ENCODE peak calls at places on chromosomes 7 and 10, in four cellular contexts. B, F, C and R are unnamed samples.

GRCh38 chr10:11156480-11156879 is 138.8 kb downstream of the CELF2 start:
- DNase-seq in B (no peak), F (no peak), C (no peak), R (no peak)

GRCh38 chr10:14571866-14572507 is 202.7 kb downstream of the FAM107B start:
- DNase-seq in B (peak), F (no peak), C (peak), R (no peak)

GRCh38 chr10:44024351-44025116 is 360.4 kb downstream of the CXCL12 start:
- DNase-seq in B (no peak), F (no peak), C (no peak), R (no peak)

GRCh38 chr10:129800796-129801340 is 163.2 kb downstream of the EBF3 start:
- DNase-seq in B (no peak), F (no peak), C (no peak), R (no peak)

GRCh38 chr10:16521311-16522016 is at the start of gene C1QL3:
- DNase-seq in B (peak), F (peak), C (peak), R (peak)

GRCh38 chr7:55484834-55485233 is 87.5 kb downstream of the VOPP1 start:
- DNase-seq in B (no peak), F (no peak), C (no peak), R (no peak)

GRCh38 chr7:19754521-19755116 is 18.8 kb downstream of the TMEM196 start:
- DNase-seq in B (no peak), F (peak), C (peak), R (no peak)

GRCh38 chr10:1715821-1716220 is 21.5 kb downstream of the ADARB2 start:
- DNase-seq in B (no peak), F (no peak), C (peak), R (no peak)

GRCh38 chr10:53606951-53607350 is 834.4 kb upstream of the MBL2 start:
- DNase-seq in B (no peak), F (no peak), C (no peak), R (no peak)

GRCh38 chr10:84429926-84430520 is 101.6 kb downstream of the CCSER2 start:
- DNase-seq in B (peak), F (peak), C (peak), R (no peak)

GRCh38 chr10:33537066-33537465 is 202.6 kb upstream of the NRP1 start:
- DNase-seq in B (no peak), F (no peak), C (no peak), R (no peak)

GRCh38 chr7:12458520-12459131 is 55.0 kb upstream of the VWDE start:
- DNase-seq in B (no peak), F (peak), C (peak), R (no peak)

GRCh38 chr7:95045236-95045923 is 138.0 kb downstream of the PPP1R9A start:
- DNase-seq in B (no peak), F (peak), C (no peak), R (no peak)